ENCODE peak calls at places on chromosome 17, in ten cellular contexts. O is stimulated activated CD4-positive, alpha-beta T cell treated with anti-CD3 and anti-CD28 coated beads, Interleukin-4, amount 100 ng/mL, for 48 hours; M is BJ; C is K562; S is lower leg skin; X is T follicular helper cell; B is activated naive CD4-positive, alpha-beta T cell treated with anti-CD3 and anti-CD28 coated beads for 36 hours; U is NCI-H748 treated with DMSO at 0.1 percent for 48 hours; J is cardiac muscle cell; I is stimulated activated CD8-positive, alpha-beta memory T cell treated with anti-CD3 and anti-CD28 coated beads, Interleukin-7, amount 100 ng/mL, for 1 hour. T is an unnamed sample.

GRCh38 chr17:31489295-31490018 is 98.0 kb downstream of the RAB11FIP4 start:
- DNase-seq in O (no peak), M (no peak), C (peak; percentile 79), S (no peak), X (no peak), B (peak; percentile 53), U (no peak), J (no peak), I (no peak), T (no peak)

GRCh38 chr17:28509784-28510183 is 3.6 kb downstream of the FOXN1 start:
- DNase-seq in O (no peak), M (no peak), C (no peak), S (no peak), X (no peak), B (no peak), U (no peak), J (no peak), I (no peak), T (no peak)

GRCh38 chr17:30376621-30377452 is 1.9 kb upstream of the CPD start:
- DNase-seq in O (peak; percentile 52), M (peak; percentile 31), C (no peak), S (no peak), X (no peak), B (peak; percentile 72), U (peak; percentile 98), J (peak; percentile 34), I (no peak), T (peak; percentile 53)

GRCh38 chr17:79545251-79546005 is 65.4 kb downstream of the RBFOX3 start:
- DNase-seq in O (no peak), M (no peak), C (no peak), S (no peak), X (no peak), B (no peak), U (no peak), J (no peak), I (no peak), T (no peak)

GRCh38 chr17:76506408-76507328 is 5.4 kb upstream of the RHBDF2 start:
- DNase-seq in O (peak; percentile 88), M (no peak), C (peak; percentile 84), S (peak; percentile 77), X (peak; percentile 80), B (peak; percentile 94), U (peak; percentile 18), J (peak; percentile 83), I (peak; percentile 84), T (peak; percentile 66)

GRCh38 chr17:18234853-18235380 is 9.5 kb downstream of the LLGL1 start:
- DNase-seq in O (no peak), M (no peak), C (no peak), S (no peak), X (no peak), B (no peak), U (no peak), J (no peak), I (no peak), T (no peak)

GRCh38 chr17:17325816-17326215 is 22.6 kb downstream of the NT5M start:
- DNase-seq in O (no peak), M (no peak), C (no peak), S (no peak), X (no peak), B (no peak), U (no peak), J (no peak), I (no peak), T (no peak)

GRCh38 chr17:26731005-26731921 is 562.7 kb upstream of the WSB1 start:
- DNase-seq in O (no peak), M (no peak), C (no peak), S (no peak), X (no peak), B (no peak), U (peak; percentile 1), J (no peak), I (no peak), T (no peak)

GRCh38 chr17:36707904-36708303 is 106.5 kb downstream of the MRM1 start:
- DNase-seq in O (no peak), M (no peak), C (no peak), S (no peak), X (no peak), B (no peak), U (no peak), J (no peak), I (no peak), T (no peak)

GRCh38 chr17:58391302-58391984 is 25.9 kb downstream of the RNF43 start:
- DNase-seq in O (no peak), M (no peak), C (peak; percentile 34), S (no peak), X (no peak), B (no peak), U (peak; percentile 93), J (peak; percentile 89), I (no peak), T (peak; percentile 94)